ENCODE peak calls at places on chromosomes 6 and 20, in five cellular contexts. One of them, this sample, is unnamed.

GRCh38 chr6:148677594-148678476 is 69.0 kb upstream of the UST start:
- DNase-seq in NB4: peak
- DNase-seq in NCI-H1092 treated with DMSO at 0.1 percent for 48 hours: no peak
- DNase-seq in GM13977: peak
- DNase-seq in tibial artery: no peak
- DNase-seq in this sample: no peak

GRCh38 chr6:49384913-49385312 is 78.1 kb downstream of the MMUT start:
- DNase-seq in NB4: no peak
- DNase-seq in NCI-H1092 treated with DMSO at 0.1 percent for 48 hours: no peak
- DNase-seq in GM13977: no peak
- DNase-seq in tibial artery: no peak
- DNase-seq in this sample: no peak

GRCh38 chr6:38375341-38375740 is 264.4 kb downstream of the BTBD9 start:
- DNase-seq in NB4: no peak
- DNase-seq in NCI-H1092 treated with DMSO at 0.1 percent for 48 hours: no peak
- DNase-seq in GM13977: no peak
- DNase-seq in tibial artery: no peak
- DNase-seq in this sample: no peak

GRCh38 chr6:113586966-113587699 is 270.0 kb upstream of the MARCKS start:
- DNase-seq in NB4: no peak
- DNase-seq in NCI-H1092 treated with DMSO at 0.1 percent for 48 hours: peak
- DNase-seq in GM13977: no peak
- DNase-seq in tibial artery: no peak
- DNase-seq in this sample: no peak

GRCh38 chr6:168871535-168872106 is 382.0 kb downstream of the THBS2 start:
- DNase-seq in NB4: no peak
- DNase-seq in NCI-H1092 treated with DMSO at 0.1 percent for 48 hours: peak
- DNase-seq in GM13977: no peak
- DNase-seq in tibial artery: no peak
- DNase-seq in this sample: no peak

GRCh38 chr20:46955601-46956556 is 61.2 kb downstream of the EYA2 start:
- DNase-seq in NB4: no peak
- DNase-seq in NCI-H1092 treated with DMSO at 0.1 percent for 48 hours: no peak
- DNase-seq in GM13977: no peak
- DNase-seq in tibial artery: no peak
- DNase-seq in this sample: no peak

GRCh38 chr20:53800418-53800817 is 206.8 kb upstream of the ZNF217 start:
- DNase-seq in NB4: no peak
- DNase-seq in NCI-H1092 treated with DMSO at 0.1 percent for 48 hours: no peak
- DNase-seq in GM13977: no peak
- DNase-seq in tibial artery: no peak
- DNase-seq in this sample: no peak

GRCh38 chr20:46070215-46070910 is 19.4 kb downstream of the NCOA5 start:
- DNase-seq in NB4: no peak
- DNase-seq in NCI-H1092 treated with DMSO at 0.1 percent for 48 hours: no peak
- DNase-seq in GM13977: no peak
- DNase-seq in tibial artery: no peak
- DNase-seq in this sample: peak

GRCh38 chr6:143271024-143271423 is 179.5 kb downstream of the ADAT2 start:
- DNase-seq in NB4: no peak
- DNase-seq in NCI-H1092 treated with DMSO at 0.1 percent for 48 hours: no peak
- DNase-seq in GM13977: no peak
- DNase-seq in tibial artery: no peak
- DNase-seq in this sample: no peak

GRCh38 chr6:137819740-137820139 is 47.3 kb upstream of the TNFAIP3 start:
- DNase-seq in NB4: peak
- DNase-seq in NCI-H1092 treated with DMSO at 0.1 percent for 48 hours: no peak
- DNase-seq in GM13977: no peak
- DNase-seq in tibial artery: no peak
- DNase-seq in this sample: no peak

GRCh38 chr20:63351811-63352591 is 9.1 kb downstream of the CHRNA4 start:
- DNase-seq in NB4: no peak
- DNase-seq in NCI-H1092 treated with DMSO at 0.1 percent for 48 hours: peak
- DNase-seq in GM13977: no peak
- DNase-seq in tibial artery: no peak
- DNase-seq in this sample: no peak

GRCh38 chr6:161041274-161041673 is 49.7 kb downstream of the MAP3K4 start:
- DNase-seq in NB4: no peak
- DNase-seq in NCI-H1092 treated with DMSO at 0.1 percent for 48 hours: no peak
- DNase-seq in GM13977: no peak
- DNase-seq in tibial artery: no peak
- DNase-seq in this sample: no peak

GRCh38 chr6:155154158-155154830 is 109.5 kb upstream of the CLDN20 start:
- DNase-seq in NB4: peak
- DNase-seq in NCI-H1092 treated with DMSO at 0.1 percent for 48 hours: peak
- DNase-seq in GM13977: no peak
- DNase-seq in tibial artery: no peak
- DNase-seq in this sample: peak

GRCh38 chr6:98904096-98904495 is 43.6 kb downstream of the FBXL4 start:
- DNase-seq in NB4: no peak
- DNase-seq in NCI-H1092 treated with DMSO at 0.1 percent for 48 hours: no peak
- DNase-seq in GM13977: no peak
- DNase-seq in tibial artery: no peak
- DNase-seq in this sample: no peak

GRCh38 chr6:165653607-165654006 is 9.4 kb downstream of the PDE10A start:
- DNase-seq in NB4: no peak
- DNase-seq in NCI-H1092 treated with DMSO at 0.1 percent for 48 hours: no peak
- DNase-seq in GM13977: no peak
- DNase-seq in tibial artery: no peak
- DNase-seq in this sample: no peak

GRCh38 chr6:17656644-17657043 is 50.1 kb downstream of the NUP153 start:
- DNase-seq in NB4: peak
- DNase-seq in NCI-H1092 treated with DMSO at 0.1 percent for 48 hours: no peak
- DNase-seq in GM13977: no peak
- DNase-seq in tibial artery: no peak
- DNase-seq in this sample: no peak

GRCh38 chr6:152089992-152090391 is 282.5 kb downstream of the ESR1 start:
- DNase-seq in NB4: no peak
- DNase-seq in NCI-H1092 treated with DMSO at 0.1 percent for 48 hours: no peak
- DNase-seq in GM13977: no peak
- DNase-seq in tibial artery: peak
- DNase-seq in this sample: peak

GRCh38 chr6:17178754-17179153 is 76.9 kb downstream of the STMND1 start:
- DNase-seq in NB4: no peak
- DNase-seq in NCI-H1092 treated with DMSO at 0.1 percent for 48 hours: peak
- DNase-seq in GM13977: no peak
- DNase-seq in tibial artery: no peak
- DNase-seq in this sample: no peak

GRCh38 chr6:2695464-2696095 is 55.1 kb downstream of the MYLK4 start:
- DNase-seq in NB4: peak
- DNase-seq in NCI-H1092 treated with DMSO at 0.1 percent for 48 hours: peak
- DNase-seq in GM13977: peak
- DNase-seq in tibial artery: no peak
- DNase-seq in this sample: peak

This sample was measured in SJSA1.